ENCODE peak calls at places on chromosome 10, in four cellular contexts. X is endothelial cell of umbilical vein, K is AG04450, C is B cell. N is an unnamed sample.
A peak's percentile ranks its signal among the peaks of the same experiment; 100 is the strongest.

GRCh38 chr10:15255961-15256360 is 87.5 kb upstream of the NMT2 start:
- DNase-seq in X (no peak), K (no peak), C (no peak), N (no peak)

GRCh38 chr10:71784679-71785272 is 11.5 kb upstream of the VSIR start:
- DNase-seq in X (no peak), K (no peak), C (no peak), N (no peak)

GRCh38 chr10:61753453-61753852 is 90.7 kb downstream of the CABCOCO1 start:
- DNase-seq in X (no peak), K (no peak), C (no peak), N (no peak)

GRCh38 chr10:93071674-93072224 is 1.9 kb upstream of the CYP26A1 start:
- DNase-seq in X (no peak), K (no peak), C (no peak), N (no peak)

GRCh38 chr10:113228570-113228969 is 278.5 kb downstream of the TCF7L2 start:
- DNase-seq in X (no peak), K (no peak), C (no peak), N (no peak)

GRCh38 chr10:69819713-69820506 is 18.2 kb downstream of the COL13A1 start:
- DNase-seq in X (peak; percentile 71), K (no peak), C (no peak), N (no peak)

GRCh38 chr10:75400163-75400768 is 1.3 kb downstream of the ZNF503 start:
- DNase-seq in X (peak; percentile 41), K (no peak), C (peak; percentile 18), N (peak; percentile 33)

GRCh38 chr10:33279791-33280190 is 54.7 kb downstream of the NRP1 start:
- DNase-seq in X (no peak), K (no peak), C (no peak), N (no peak)

GRCh38 chr10:88546462-88546861 is 36.7 kb downstream of the RNLS start:
- DNase-seq in X (peak; percentile 15), K (no peak), C (no peak), N (no peak)

GRCh38 chr10:91090761-91091529 is 129.5 kb upstream of the PCGF5 start:
- DNase-seq in X (no peak), K (no peak), C (no peak), N (no peak)

GRCh38 chr10:82160291-82160690 is 285.3 kb downstream of the NRG3 start:
- DNase-seq in X (no peak), K (no peak), C (no peak), N (no peak)

GRCh38 chr10:11437391-11438241 is 173.8 kb downstream of the USP6NL start:
- DNase-seq in X (no peak), K (no peak), C (no peak), N (no peak)

GRCh38 chr10:11434323-11434722 is 177.1 kb downstream of the USP6NL start:
- DNase-seq in X (no peak), K (no peak), C (no peak), N (peak; percentile 66)

GRCh38 chr10:11433657-11434056 is 177.8 kb downstream of the USP6NL start:
- DNase-seq in X (no peak), K (no peak), C (no peak), N (no peak)

GRCh38 chr10:11439523-11440053 is 171.9 kb downstream of the USP6NL start:
- DNase-seq in X (no peak), K (no peak), C (no peak), N (no peak)

DNA sequence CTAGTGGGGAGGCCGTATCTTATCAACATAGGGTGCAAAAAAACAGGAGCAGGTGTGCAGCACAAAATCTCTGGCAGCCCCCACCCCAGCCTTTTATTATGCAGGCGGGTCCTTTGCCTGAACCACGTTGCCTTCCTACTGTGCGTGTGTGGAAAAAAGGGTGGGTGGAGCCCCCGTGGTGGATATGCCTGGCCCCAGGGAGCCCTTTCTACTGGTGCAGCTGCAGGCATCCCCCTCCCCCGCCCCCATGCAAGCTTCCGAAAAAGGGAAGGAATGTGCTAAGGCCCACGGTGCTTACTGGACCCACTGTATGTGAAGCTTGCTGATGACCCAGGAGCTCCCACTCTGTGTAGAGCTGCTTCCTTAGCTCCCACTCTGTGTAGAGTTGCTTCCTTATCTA is 175.8 kb downstream of the USP6NL start:
- DNase-seq in X (no peak), K (no peak), C (no peak), N (no peak)
- TF ChIP-seq CTCF in X (no peak), K (no peak), C (no peak), N (no peak)

DNA sequence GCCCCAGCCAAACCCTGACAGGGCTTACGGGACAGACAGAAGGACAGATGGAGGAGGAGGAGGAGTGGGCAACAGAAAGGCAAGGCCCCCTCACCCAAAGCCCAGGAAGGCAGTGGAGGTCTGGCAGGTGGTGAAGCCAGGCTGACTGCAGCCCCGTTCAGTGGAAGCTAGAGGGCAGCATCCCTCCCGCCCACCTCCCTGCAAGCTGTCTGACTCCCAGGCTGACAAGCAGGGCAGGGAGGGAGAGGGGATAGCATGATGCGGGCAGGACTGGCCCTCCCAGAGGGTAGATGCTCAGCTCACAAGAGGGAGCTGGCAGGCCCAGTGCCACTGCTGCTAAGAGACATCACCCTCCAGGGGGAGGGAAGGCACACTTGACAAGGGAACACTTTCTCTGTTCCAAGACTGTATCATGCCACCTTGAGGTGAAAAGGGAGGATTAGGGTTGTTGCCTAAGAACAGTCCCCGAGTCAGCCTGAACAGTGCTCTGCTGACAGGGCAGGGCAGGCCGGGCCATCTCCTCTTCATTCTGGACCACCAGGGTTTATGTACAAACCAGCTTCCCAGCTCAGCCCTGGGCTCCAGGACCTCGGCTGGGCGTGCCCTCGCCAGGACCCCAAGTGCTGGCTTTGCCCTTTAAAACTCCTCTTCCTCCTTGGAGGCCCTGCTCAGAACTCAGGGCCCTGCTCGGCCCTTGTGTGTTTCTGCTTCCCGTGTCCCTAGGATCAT is 61.8 kb downstream of the RASGEF1A start:
- DNase-seq in X (peak; percentile 50), K (peak; percentile 11), C (peak; percentile 66), N (peak; percentile 83)
- TF ChIP-seq CTCF in X (peak; percentile 93), K (peak; percentile 75), C (peak; percentile 79), N (peak; percentile 90)

GRCh38 chr10:116269612-116270011 is 3.4 kb downstream of the GFRA1 start:
- DNase-seq in X (no peak), K (no peak), C (no peak), N (no peak)
- TF ChIP-seq CTCF in X (no peak), K (no peak), C (no peak), N (no peak)

GRCh38 chr10:110918269-110918632 is 729 bp downstream of the BBIP1 start:
- DNase-seq in X (peak; percentile 97), K (peak; percentile 90), C (no peak), N (no peak)
- TF ChIP-seq CTCF in X (no peak), K (no peak), C (no peak), N (no peak)

GRCh38 chr10:79068203-79068561 is 584 bp upstream of the ZMIZ1 start:
- DNase-seq in X (peak; percentile 32), K (no peak), C (peak; percentile 51), N (no peak)
- TF ChIP-seq CTCF in X (no peak), K (no peak), C (peak; percentile 1), N (peak; percentile 3)